ENCODE peak calls at places on chromosomes 13 and 19, in nine cellular contexts. K, C, R, D, Q, L, O, M and W are unnamed samples.

GRCh38 chr13:77729502-77730221 is 32.2 kb downstream of the SLAIN1 start:
- DNase-seq in C (no peak), K (no peak), O (no peak), L (no peak), D (no peak), Q (no peak), M (no peak), R (no peak), W (peak; percentile 71)

GRCh38 chr19:38288127-38288855 is 15.8 kb upstream of the C19orf33 start:
- DNase-seq in D (no peak), Q (no peak), M (no peak), O (no peak), R (no peak), K (no peak), C (no peak), L (no peak), W (no peak)

GRCh38 chr19:52778811-52779210 is 7.8 kb downstream of the ZNF600 start:
- DNase-seq in Q (no peak), M (no peak), L (no peak), K (no peak), O (no peak), C (no peak), R (no peak), D (no peak), W (peak; percentile 79)

GRCh38 chr19:52734340-52734892 is 428 bp downstream of the ZNF611 start:
- DNase-seq in R (peak; percentile 6), D (no peak), M (no peak), K (peak; percentile 5), L (no peak), Q (no peak), O (no peak), C (peak; percentile 6), W (no peak)

GRCh38 chr13:50627111-50627510 is 216.4 kb downstream of the DLEU7 start:
- DNase-seq in L (no peak), M (no peak), K (no peak), C (peak; percentile 42), D (no peak), R (no peak), Q (no peak), O (no peak), W (no peak)

GRCh38 chr13:70189981-70190380 is 81.7 kb upstream of the KLHL1 start:
- DNase-seq in L (no peak), O (no peak), M (no peak), D (no peak), Q (no peak), C (no peak), K (no peak), R (no peak), W (no peak)

GRCh38 chr13:44759723-44760360 is 183.7 kb upstream of the TSC22D1 start:
- DNase-seq in M (no peak), K (peak; percentile 61), L (no peak), C (peak; percentile 23), R (peak; percentile 50), D (no peak), O (no peak), Q (peak; percentile 72), W (no peak)

GRCh38 chr13:19185865-19186645 is 4.4 kb upstream of the TUBA3C start:
- DNase-seq in L (no peak), R (no peak), Q (no peak), K (no peak), O (no peak), D (no peak), M (no peak), C (no peak), W (no peak)

GRCh38 chr13:97308735-97309429 is 86.7 kb downstream of the MBNL2 start:
- DNase-seq in K (peak; percentile 47), L (no peak), C (no peak), R (no peak), M (no peak), O (peak; percentile 13), D (no peak), Q (no peak), W (no peak)

GRCh38 chr19:17618919-17619318 is 63.5 kb downstream of the COLGALT1 start:
- DNase-seq in Q (no peak), O (no peak), D (no peak), M (no peak), K (no peak), L (no peak), R (no peak), C (no peak), W (no peak)

GRCh38 chr19:30895946-30896345 is 453.3 kb downstream of the TSHZ3 start:
- DNase-seq in L (peak; percentile 31), Q (no peak), K (no peak), R (no peak), C (no peak), O (no peak), M (no peak), D (no peak), W (no peak)

GRCh38 chr13:79393564-79394249 is 12.3 kb downstream of the RBM26 start:
- DNase-seq in Q (no peak), C (no peak), R (no peak), O (no peak), L (no peak), M (no peak), K (no peak), D (peak; percentile 12), W (peak; percentile 53)

GRCh38 chr19:5250127-5250659 is 90.4 kb downstream of the PTPRS start:
- DNase-seq in C (no peak), O (no peak), L (no peak), R (no peak), M (peak; percentile 41), K (no peak), D (no peak), Q (no peak), W (no peak)

GRCh38 chr19:38862321-38863059 is 12.7 kb upstream of the HNRNPL start:
- DNase-seq in D (no peak), L (no peak), C (peak; percentile 41), O (no peak), K (no peak), M (peak; percentile 48), Q (no peak), R (peak; percentile 27), W (no peak)

GRCh38 chr13:33218020-33218419 is 67.5 kb downstream of the STARD13 start:
- DNase-seq in C (peak; percentile 48), M (no peak), O (peak; percentile 5), K (peak; percentile 55), R (peak; percentile 68), Q (no peak), D (no peak), L (no peak), W (no peak)

GRCh38 chr19:6433165-6433564 is 398 bp downstream of the SLC25A41 start:
- DNase-seq in C (no peak), O (no peak), K (no peak), D (no peak), R (no peak), Q (no peak), L (no peak), M (no peak), W (no peak)
- TF ChIP-seq CTCF in C (no peak), O (no peak), K (no peak), D (no peak), R (no peak), Q (no peak), L (peak; percentile 19), M (no peak), W (no peak)

DNA sequence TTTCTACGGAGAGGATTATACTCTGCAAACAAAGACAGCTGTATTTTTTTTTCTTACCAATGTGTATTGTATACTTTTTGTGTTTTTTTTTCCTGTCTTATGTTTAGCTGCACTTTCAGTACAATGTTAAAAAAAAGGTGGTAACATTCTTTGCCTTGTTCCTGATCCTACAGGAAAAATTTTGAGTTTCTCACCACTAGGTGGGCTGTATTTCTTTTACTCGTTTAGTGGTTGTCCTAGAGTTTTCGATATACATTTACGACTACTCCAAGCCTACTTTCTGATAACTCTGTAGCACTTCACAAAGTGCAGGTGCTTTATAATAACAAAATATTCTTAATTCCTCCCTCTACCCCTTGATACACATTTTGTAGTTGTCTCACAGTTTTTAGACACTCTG is 652.2 kb downstream of the UQCRFS1 start:
- DNase-seq in D (no peak), Q (no peak), O (no peak), R (no peak), C (no peak), L (no peak), M (no peak), K (no peak), W (no peak)
- TF ChIP-seq CTCF in D (no peak), Q (no peak), O (no peak), R (no peak), C (no peak), L (peak; percentile 61), M (no peak), K (no peak), W (no peak)

GRCh38 chr19:45913874-45914830 is at the start of gene NANOS2:
- DNase-seq in K (no peak), L (peak; percentile 94), Q (no peak), O (no peak), M (no peak), D (no peak), C (peak; percentile 33), R (no peak), W (peak; percentile 33)
- TF ChIP-seq CTCF in K (no peak), L (peak; percentile 86), Q (no peak), O (peak; percentile 21), M (no peak), D (no peak), C (peak; percentile 20), R (peak; percentile 17), W (peak; percentile 38)

DNA sequence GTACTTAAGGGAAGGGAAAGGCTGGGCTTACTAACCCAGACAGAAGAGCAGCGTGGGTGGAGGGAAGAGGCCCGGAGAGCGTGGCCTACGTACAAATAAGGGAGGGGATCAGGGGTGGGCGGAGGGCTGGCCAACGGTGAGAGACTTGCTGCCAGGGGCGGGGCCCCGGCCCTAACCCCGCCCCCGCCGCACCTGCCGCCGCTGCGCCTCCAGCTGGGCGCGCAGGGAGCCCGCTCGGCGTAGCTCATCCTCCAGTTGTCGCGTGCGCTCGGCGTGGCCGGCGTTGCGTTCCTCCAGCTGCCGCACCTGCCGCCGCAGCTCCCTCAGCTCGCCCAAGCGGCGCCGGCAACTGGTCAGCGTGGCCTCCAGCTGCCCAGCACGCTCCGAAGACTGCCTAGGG is 5.7 kb downstream of the HOOK2 start:
- DNase-seq in M (no peak), Q (peak; percentile 83), R (no peak), C (no peak), K (no peak), O (no peak), L (peak; percentile 93), D (peak; percentile 53), W (peak; percentile 84)
- TF ChIP-seq CTCF in M (no peak), Q (no peak), R (no peak), C (no peak), K (no peak), O (no peak), L (no peak), D (no peak), W (no peak)

GRCh38 chr13:72523049-72523448 is 204.4 kb downstream of the MZT1 start:
- DNase-seq in Q (no peak), C (no peak), M (no peak), R (no peak), D (no peak), L (no peak), O (no peak), K (no peak), W (no peak)
- TF ChIP-seq CTCF in Q (no peak), C (no peak), M (no peak), R (no peak), D (no peak), L (no peak), O (no peak), K (no peak), W (no peak)

GRCh38 chr13:47463726-47464125 is 537.3 kb downstream of the SUCLA2 start:
- DNase-seq in Q (no peak), M (no peak), O (no peak), R (peak; percentile 67), C (peak; percentile 49), L (peak; percentile 53), K (no peak), D (no peak), W (no peak)
- TF ChIP-seq CTCF in Q (no peak), M (no peak), O (no peak), R (no peak), C (no peak), L (no peak), K (no peak), D (no peak), W (no peak)